ENCODE peak calls at places on chromosome 2, in seven cellular contexts. D, V, O, T, Q, A and X are unnamed samples.

GRCh38 chr2:52916976-52917375 is 850.6 kb upstream of the CHAC2 start:
- DNase-seq in V (no peak), D (no peak), A (no peak), Q (no peak), O (no peak), T (no peak), X (no peak)

GRCh38 chr2:26429779-26430654 is 28.3 kb downstream of the DRC1 start:
- DNase-seq in V (no peak), T (peak), D (no peak), Q (no peak), A (peak), O (no peak), X (peak)

GRCh38 chr2:215141706-215142105 is 3.3 kb upstream of the ABCA12 start:
- DNase-seq in A (no peak), D (no peak), Q (no peak), V (no peak), O (no peak), T (no peak), X (no peak)

GRCh38 chr2:114089636-114090325 is 199.9 kb downstream of the ACTR3 start:
- DNase-seq in D (no peak), T (no peak), O (no peak), V (no peak), A (peak), Q (no peak), X (no peak)

GRCh38 chr2:223058952-223059716 is 7.1 kb downstream of the KCNE4 start:
- DNase-seq in O (no peak), T (peak), V (no peak), D (no peak), Q (no peak), A (peak), X (no peak)

GRCh38 chr2:223674998-223675609 is 72.9 kb upstream of the SCG2 start:
- DNase-seq in T (peak), V (no peak), Q (peak), O (no peak), A (peak), D (no peak), X (no peak)

GRCh38 chr2:105617631-105618350 is 126.9 kb upstream of the NCK2 start:
- DNase-seq in T (peak), V (no peak), D (no peak), Q (no peak), A (no peak), O (no peak), X (peak)

GRCh38 chr2:24542269-24542872 is 51.3 kb downstream of the NCOA1 start:
- DNase-seq in A (no peak), Q (no peak), T (no peak), D (no peak), O (no peak), V (no peak), X (no peak)

GRCh38 chr2:207075456-207075855 is 90.3 kb downstream of the KLF7 start:
- DNase-seq in D (no peak), A (no peak), V (no peak), Q (no peak), T (no peak), O (no peak), X (no peak)

GRCh38 chr2:60880633-60880987 is 764 bp upstream of the REL start:
- DNase-seq in V (no peak), O (no peak), Q (peak), D (no peak), A (peak), T (peak), X (no peak)

GRCh38 chr2:3651686-3652516 is 6.1 kb upstream of the ALLC start:
- DNase-seq in Q (no peak), A (no peak), D (peak), T (peak), O (peak), V (no peak), X (peak)

GRCh38 chr2:32212293-32212692 is 46.6 kb downstream of the SLC30A6 start:
- DNase-seq in T (no peak), O (no peak), D (no peak), Q (no peak), V (no peak), A (no peak), X (no peak)

GRCh38 chr2:186575302-186575701 is 14.6 kb upstream of the ITGAV start:
- DNase-seq in T (peak), V (no peak), O (no peak), D (no peak), A (peak), Q (peak), X (no peak)

GRCh38 chr2:228589115-228589514 is 407.6 kb upstream of the SPHKAP start:
- DNase-seq in V (no peak), O (no peak), Q (no peak), T (no peak), A (no peak), D (no peak), X (no peak)

GRCh38 chr2:25814681-25815080 is 63.6 kb downstream of the ASXL2 start:
- DNase-seq in D (no peak), O (no peak), T (no peak), A (peak), V (no peak), Q (no peak), X (no peak)